ENCODE peak calls at places on chromosomes 4 and X, in ten cellular contexts. X is HCT116, B is body of pancreas, V is GM12892, H is uterus, D is breast epithelium, L is adrenal gland, O is sigmoid colon, Z is endothelial cell of umbilical vein, M is A549. F is an unnamed sample.

GRCh38 chr4:180618396-180618795 is 1624.8 kb upstream of the TENM3 start:
- DNase-seq in X (no peak), B (no peak), V (no peak), H (no peak), D (no peak), L (no peak), O (no peak), Z (no peak), M (no peak), F (no peak)

GRCh38 chr4:169080970-169081369 is 70.9 kb upstream of the CBR4 start:
- DNase-seq in X (no peak), B (no peak), V (no peak), H (peak; percentile 28), D (no peak), L (peak; percentile 41), O (peak; percentile 61), Z (peak; percentile 83), M (no peak), F (no peak)

GRCh38 chrX:19382500-19383145 is 38.9 kb downstream of the PDHA1 start:
- DNase-seq in X (peak; percentile 15), B (peak; percentile 60), V (no peak), H (no peak), D (no peak), L (no peak), O (peak; percentile 40), Z (peak; percentile 30), M (peak; percentile 59), F (no peak)

GRCh38 chrX:153647461-153648357 is 706 bp downstream of the DUSP9 start:
- DNase-seq in X (no peak), B (no peak), V (peak; percentile 14), H (peak; percentile 11), D (peak; percentile 7), L (peak; percentile 8), O (peak; percentile 34), Z (no peak), M (no peak), F (peak; percentile 62)

GRCh38 chr4:76611164-76611563 is 176.1 kb downstream of the SHROOM3 start:
- DNase-seq in X (no peak), B (no peak), V (no peak), H (no peak), D (no peak), L (no peak), O (no peak), Z (no peak), M (no peak), F (no peak)

GRCh38 chrX:3577551-3577950 is 135.9 kb downstream of the PRKX start:
- DNase-seq in X (no peak), B (no peak), V (no peak), H (no peak), D (no peak), L (no peak), O (no peak), Z (no peak), M (no peak), F (no peak)

GRCh38 chr4:119656986-119657635 is 28.5 kb upstream of the PDE5A start:
- DNase-seq in X (peak; percentile 13), B (no peak), V (no peak), H (no peak), D (no peak), L (no peak), O (no peak), Z (peak; percentile 47), M (peak; percentile 1), F (no peak)

GRCh38 chr4:82758701-82759685 is 39.6 kb downstream of the SCD5 start:
- DNase-seq in X (no peak), B (no peak), V (no peak), H (no peak), D (no peak), L (no peak), O (no peak), Z (no peak), M (no peak), F (no peak)

GRCh38 chr4:70902577-70903281 is 560 bp downstream of the MOB1B start:
- DNase-seq in X (no peak), B (no peak), V (peak; percentile 43), H (no peak), D (no peak), L (peak; percentile 40), O (no peak), Z (peak; percentile 54), M (peak; percentile 2), F (peak; percentile 80)

GRCh38 chr4:95151255-95151654 is 393.5 kb downstream of the BMPR1B start:
- DNase-seq in X (no peak), B (no peak), V (no peak), H (no peak), D (no peak), L (no peak), O (no peak), Z (no peak), M (no peak), F (no peak)

GRCh38 chr4:80184791-80185756 is 12.2 kb upstream of the PRDM8 start:
- DNase-seq in X (no peak), B (no peak), V (no peak), H (peak; percentile 40), D (no peak), L (no peak), O (peak; percentile 76), Z (no peak), M (no peak), F (no peak)

GRCh38 chr4:74228691-74229640 is 71.0 kb downstream of the MTHFD2L start:
- DNase-seq in X (peak; percentile 72), B (peak; percentile 76), V (no peak), H (peak; percentile 33), D (peak; percentile 65), L (peak; percentile 67), O (peak; percentile 71), Z (peak; percentile 74), M (peak; percentile 77), F (no peak)

GRCh38 chr4:995311-996026 is 2.3 kb upstream of the SLC26A1 start:
- DNase-seq in X (no peak), B (no peak), V (no peak), H (no peak), D (no peak), L (no peak), O (no peak), Z (no peak), M (no peak), F (no peak)

GRCh38 chr4:997375-998071 is 4.3 kb upstream of the SLC26A1 start:
- DNase-seq in X (no peak), B (no peak), V (no peak), H (no peak), D (no peak), L (no peak), O (no peak), Z (no peak), M (no peak), F (no peak)

GRCh38 chr4:996994-997374 is 3.8 kb upstream of the SLC26A1 start:
- DNase-seq in X (no peak), B (no peak), V (no peak), H (no peak), D (no peak), L (no peak), O (no peak), Z (no peak), M (no peak), F (no peak)

GRCh38 chr4:998096-998691 is 5.0 kb upstream of the SLC26A1 start:
- DNase-seq in X (no peak), B (no peak), V (no peak), H (no peak), D (no peak), L (no peak), O (no peak), Z (no peak), M (no peak), F (no peak)

DNA sequence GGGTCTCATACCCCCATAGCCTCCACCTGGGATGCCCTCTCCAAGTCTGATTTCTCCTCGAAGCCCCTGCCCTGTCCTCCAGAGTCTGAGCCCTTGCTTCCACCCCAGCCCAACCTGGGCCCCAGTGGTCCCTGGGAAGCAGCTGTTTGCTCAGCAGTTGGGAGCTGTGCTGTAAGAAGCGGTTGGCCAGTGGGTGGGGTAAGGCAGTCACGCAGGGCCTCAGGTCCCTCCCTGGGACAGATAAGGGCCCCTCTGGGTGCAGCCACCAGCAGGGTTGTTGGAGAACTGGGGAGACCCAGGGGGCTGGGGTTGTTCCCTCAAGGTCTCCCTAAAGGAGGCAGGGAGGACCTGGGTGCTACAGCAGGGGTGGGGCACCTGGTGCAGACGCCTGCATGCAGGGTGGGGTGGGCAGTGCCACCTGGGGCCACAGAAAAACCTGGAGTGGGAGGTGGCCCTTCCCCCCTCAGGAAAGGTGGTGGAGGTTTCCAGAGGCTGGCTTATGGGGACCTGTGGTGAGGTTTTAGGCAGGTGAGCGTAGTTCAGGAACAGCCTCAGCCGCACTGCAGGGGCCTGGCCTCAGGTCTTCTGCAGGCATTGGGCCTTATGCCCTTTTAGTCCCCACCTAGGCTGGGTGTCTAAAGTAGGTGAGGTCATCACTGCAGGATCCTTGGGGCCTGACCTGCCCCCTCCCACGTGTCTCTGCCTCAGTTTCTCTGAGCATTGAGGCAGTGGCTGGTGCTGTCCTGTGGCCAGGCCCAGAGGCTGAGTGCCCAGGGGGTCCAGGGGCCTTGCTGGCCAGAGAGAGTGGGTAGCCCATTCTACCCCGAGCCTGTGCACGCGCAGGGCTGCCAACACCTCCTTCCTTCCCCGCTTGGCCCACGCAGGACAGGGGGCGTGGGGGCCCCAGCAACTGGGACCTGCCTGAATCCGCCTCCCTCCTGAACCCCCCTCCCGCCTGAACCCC is 3.1 kb upstream of the SLC26A1 start:
- DNase-seq in X (no peak), B (no peak), V (no peak), H (no peak), D (no peak), L (no peak), O (no peak), Z (no peak), M (no peak), F (no peak)
- TF ChIP-seq POLR2A in X (no peak), B (no peak), V (no peak), H (no peak), D (no peak), L (no peak), O (no peak), Z (no peak), M (no peak), F (no peak)

DNA sequence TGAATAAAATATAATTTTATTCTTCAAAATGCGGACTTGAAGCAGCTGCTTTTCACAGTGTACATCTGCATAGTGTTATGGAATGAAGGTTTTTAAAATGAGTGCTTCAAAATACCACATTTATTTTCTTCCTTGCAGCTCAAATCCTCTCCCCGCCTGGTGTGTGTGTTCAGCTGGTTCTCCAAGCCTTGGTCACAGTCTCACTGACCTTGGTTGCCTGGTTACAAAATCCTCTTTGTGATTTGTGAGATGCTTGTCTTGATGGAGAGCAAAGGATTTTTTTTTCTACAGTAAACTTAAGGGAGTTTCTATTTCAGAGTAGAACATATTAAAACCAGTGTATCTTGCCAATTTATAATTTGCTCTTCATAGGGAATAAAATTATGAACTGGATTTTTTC is 139.3 kb downstream of the PCDH18 start:
- DNase-seq in X (no peak), B (no peak), V (no peak), H (peak; percentile 21), D (no peak), L (peak; percentile 31), O (no peak), Z (no peak), M (no peak), F (no peak)
- TF ChIP-seq POLR2A in X (no peak), B (no peak), V (no peak), H (no peak), D (no peak), L (no peak), O (no peak), Z (no peak), M (no peak), F (no peak)

GRCh38 chr4:66108898-66109297 is 438.6 kb upstream of the EPHA5 start:
- DNase-seq in X (no peak), B (no peak), V (no peak), H (no peak), D (no peak), L (no peak), O (no peak), Z (no peak), M (no peak), F (no peak)
- TF ChIP-seq POLR2A in X (no peak), B (no peak), V (no peak), H (no peak), D (no peak), L (no peak), O (no peak), Z (no peak), M (no peak), F (no peak)

GRCh38 chrX:133715715-133716114 is 269.7 kb downstream of the GPC3 start:
- DNase-seq in X (no peak), B (no peak), V (no peak), H (no peak), D (no peak), L (no peak), O (no peak), Z (no peak), M (no peak), F (no peak)
- TF ChIP-seq POLR2A in X (no peak), B (no peak), V (no peak), H (no peak), D (no peak), L (no peak), O (no peak), Z (no peak), M (no peak), F (no peak)